ENCODE peak calls at places on chromosomes 11 and 22, in seven cellular contexts. V is stimulated activated CD4-positive, alpha-beta T cell treated with anti-CD3 and anti-CD28 coated beads, Interleukin-4, amount 100 ng/mL, for 1 hour; R is heart left ventricle; X is 8988T; S is BJ; G is frontal cortex; E is stimulated activated CD8-positive, alpha-beta memory T cell treated with anti-CD3 and anti-CD28 coated beads, Interleukin-15, amount 100 ng/mL, for 24 hours. Z is an unnamed sample.

GRCh38 chr22:47836957-47837356 is 1074.5 kb downstream of the TBC1D22A start:
- DNase-seq in V (no peak), R (no peak), X (no peak), S (no peak), G (no peak), E (no peak), Z (no peak)

GRCh38 chr11:92893276-92893675 is 76.2 kb upstream of the MTNR1B start:
- DNase-seq in V (no peak), R (no peak), X (no peak), S (no peak), G (no peak), E (no peak), Z (no peak)

GRCh38 chr22:30238661-30239420 is 7.7 kb downstream of the LIF start:
- DNase-seq in V (no peak), R (peak), X (no peak), S (no peak), G (no peak), E (no peak), Z (no peak)

GRCh38 chr11:12157241-12157661 is 46.9 kb downstream of the MICAL2 start:
- DNase-seq in V (no peak), R (no peak), X (no peak), S (peak), G (no peak), E (no peak), Z (no peak)

GRCh38 chr11:84091212-84091986 is 805.2 kb upstream of the CCDC90B start:
- DNase-seq in V (no peak), R (no peak), X (no peak), S (no peak), G (no peak), E (no peak), Z (no peak)

GRCh38 chr11:75428301-75428724 is 4.7 kb downstream of the KLHL35 start:
- DNase-seq in V (peak), R (peak), X (peak), S (no peak), G (peak), E (peak), Z (no peak)

GRCh38 chr11:129012880-129013279 is 70.2 kb upstream of the TP53AIP1 start:
- DNase-seq in V (no peak), R (no peak), X (no peak), S (no peak), G (no peak), E (no peak), Z (no peak)

GRCh38 chr11:68999093-68999747 is 13.8 kb downstream of the MRGPRF start:
- DNase-seq in V (no peak), R (no peak), X (no peak), S (no peak), G (no peak), E (no peak), Z (no peak)

GRCh38 chr11:821513-822371 is 3.0 kb downstream of the PNPLA2 start:
- DNase-seq in V (no peak), R (peak), X (no peak), S (no peak), G (peak), E (no peak), Z (no peak)

GRCh38 chr11:112903310-112903709 is 57.9 kb upstream of the NCAM1 start:
- DNase-seq in V (no peak), R (no peak), X (no peak), S (no peak), G (no peak), E (no peak), Z (no peak)

GRCh38 chr11:111452146-111452545 is 60.0 kb downstream of the BTG4 start:
- DNase-seq in V (no peak), R (no peak), X (no peak), S (no peak), G (no peak), E (no peak), Z (no peak)

GRCh38 chr11:34600339-34601084 is 20.4 kb upstream of the EHF start:
- DNase-seq in V (no peak), R (peak), X (no peak), S (no peak), G (no peak), E (no peak), Z (no peak)

GRCh38 chr22:37196539-37197450 is 8.7 kb upstream of the C1QTNF6 start:
- DNase-seq in V (no peak), R (peak), X (no peak), S (peak), G (no peak), E (no peak), Z (no peak)

GRCh38 chr22:38494498-38494897 is 11.6 kb downstream of the DDX17 start:
- DNase-seq in V (no peak), R (no peak), X (no peak), S (no peak), G (no peak), E (no peak), Z (no peak)

GRCh38 chr11:71199226-71199815 is 53.1 kb downstream of the SHANK2 start:
- DNase-seq in V (no peak), R (no peak), X (no peak), S (no peak), G (no peak), E (no peak), Z (no peak)

GRCh38 chr11:27423125-27423524 is 49.5 kb downstream of the LGR4 start:
- DNase-seq in V (no peak), R (peak), X (no peak), S (peak), G (no peak), E (no peak), Z (no peak)

GRCh38 chr11:99383628-99384300 is 363.0 kb downstream of the CNTN5 start:
- DNase-seq in V (no peak), R (no peak), X (no peak), S (no peak), G (no peak), E (no peak), Z (no peak)

GRCh38 chr22:20953668-20954500 is 13.2 kb upstream of the AIFM3 start:
- DNase-seq in V (no peak), R (no peak), X (no peak), S (peak), G (no peak), E (no peak), Z (no peak)

GRCh38 chr22:33493476-33494205 is 426.6 kb downstream of the LARGE1 start:
- DNase-seq in V (no peak), R (no peak), X (no peak), S (no peak), G (no peak), E (no peak), Z (no peak)

GRCh38 chr11:48013269-48013901 is 33.0 kb downstream of the PTPRJ start:
- DNase-seq in V (peak), R (peak), X (peak), S (no peak), G (no peak), E (no peak), Z (no peak)

GRCh38 chr11:69644071-69644961 is 3.4 kb downstream of the CCND1 start:
- DNase-seq in V (no peak), R (peak), X (peak), S (peak), G (peak), E (no peak), Z (no peak)

GRCh38 chr11:114209343-114209742 is 86.9 kb upstream of the NNMT start:
- DNase-seq in V (no peak), R (no peak), X (no peak), S (no peak), G (no peak), E (no peak), Z (no peak)

GRCh38 chr11:3135491-3136440 is 29.3 kb downstream of the OSBPL5 start:
- DNase-seq in V (peak), R (peak), X (peak), S (no peak), G (no peak), E (no peak), Z (no peak)

GRCh38 chr11:43833657-43834073 is 47.0 kb upstream of the ALKBH3 start:
- DNase-seq in V (no peak), R (no peak), X (no peak), S (no peak), G (no peak), E (no peak), Z (no peak)

GRCh38 chr11:33633251-33634003 is 67.2 kb downstream of the C11orf91 start:
- DNase-seq in V (no peak), R (no peak), X (no peak), S (no peak), G (no peak), E (no peak), Z (no peak)

GRCh38 chr11:82874646-82875523 is 25.3 kb downstream of the PRCP start:
- DNase-seq in V (no peak), R (no peak), X (no peak), S (no peak), G (no peak), E (no peak), Z (no peak)

GRCh38 chr11:5521540-5521939 is 5.0 kb upstream of the UBQLNL start:
- DNase-seq in V (no peak), R (no peak), X (no peak), S (no peak), G (no peak), E (no peak), Z (no peak)

GRCh38 chr22:37260939-37261338 is 16.9 kb upstream of the RAC2 start:
- DNase-seq in V (peak), R (peak), X (peak), S (no peak), G (no peak), E (no peak), Z (peak)

GRCh38 chr11:128867277-128867676 is at the start of gene KCNJ1:
- DNase-seq in V (no peak), R (no peak), X (no peak), S (no peak), G (no peak), E (no peak), Z (no peak)

GRCh38 chr22:28810839-28811491 is 10.6 kb upstream of the XBP1 start:
- DNase-seq in V (no peak), R (no peak), X (no peak), S (no peak), G (no peak), E (no peak), Z (no peak)

GRCh38 chr11:60942970-60943565 is 8.9 kb downstream of the SLC15A3 start:
- DNase-seq in V (no peak), R (no peak), X (no peak), S (no peak), G (no peak), E (no peak), Z (no peak)

GRCh38 chr11:80144932-80145612 is 704.2 kb upstream of the TENM4 start:
- DNase-seq in V (no peak), R (no peak), X (no peak), S (no peak), G (no peak), E (no peak), Z (no peak)

GRCh38 chr11:103294516-103294915 is 185.3 kb downstream of the DYNC2H1 start:
- DNase-seq in V (no peak), R (no peak), X (no peak), S (no peak), G (no peak), E (no peak), Z (no peak)

GRCh38 chr11:60743058-60743457 is 13.6 kb upstream of the MS4A15 start:
- DNase-seq in V (no peak), R (no peak), X (no peak), S (no peak), G (no peak), E (no peak), Z (no peak)

GRCh38 chr11:1870721-1871466 is 18.0 kb downstream of the LSP1 start:
- DNase-seq in V (peak), R (peak), X (no peak), S (no peak), G (peak), E (no peak), Z (no peak)

Z was measured in endothelial cell.